ENCODE peak calls at places on chromosomes 5 and 9, in six cellular contexts. Z is HepG2, G is GM12892, M is GM12878, A is K562, Y is H1. N is an unnamed sample.
A peak's percentile ranks its signal among the peaks of the same experiment; 100 is the strongest.

GRCh38 chr5:5667136-5667554 is 244.7 kb downstream of the ICE1 start:
- DNase-seq in Z (no peak), G (no peak), M (no peak), A (no peak), Y (no peak), N (no peak)

GRCh38 chr9:91421987-91422765 is 1.5 kb downstream of the NFIL3 start:
- DNase-seq in Z (peak; percentile 40), G (no peak), M (no peak), A (no peak), Y (no peak), N (no peak)

GRCh38 chr5:135979510-135979909 is 24.7 kb upstream of the LECT2 start:
- DNase-seq in Z (no peak), G (no peak), M (no peak), A (no peak), Y (no peak), N (no peak)

GRCh38 chr5:82287625-82288024 is 9.5 kb upstream of the RPS23 start:
- DNase-seq in Z (no peak), G (no peak), M (no peak), A (no peak), Y (no peak), N (no peak)

GRCh38 chr9:101580076-101580475 is 14.7 kb downstream of the PPP3R2 start:
- DNase-seq in Z (no peak), G (no peak), M (no peak), A (no peak), Y (no peak), N (no peak)

GRCh38 chr9:27572566-27572917 is 739 bp downstream of the C9orf72 start:
- DNase-seq in Z (peak; percentile 30), G (no peak), M (no peak), A (peak; percentile 1), Y (no peak), N (no peak)

GRCh38 chr9:82035332-82035731 is 46.8 kb downstream of the SPATA31D1 start:
- DNase-seq in Z (no peak), G (no peak), M (no peak), A (no peak), Y (no peak), N (no peak)

GRCh38 chr5:152164860-152165259 is 240.2 kb upstream of the GLRA1 start:
- DNase-seq in Z (no peak), G (no peak), M (no peak), A (no peak), Y (no peak), N (no peak)

GRCh38 chr9:87892956-87893355 is 10.3 kb downstream of the SPATA31E1 start:
- DNase-seq in Z (no peak), G (no peak), M (no peak), A (no peak), Y (no peak), N (no peak)

GRCh38 chr9:104808030-104808614 is 44.2 kb downstream of the NIPSNAP3B start:
- DNase-seq in Z (no peak), G (no peak), M (no peak), A (no peak), Y (no peak), N (no peak)

GRCh38 chr5:99441235-99441634 is 512.4 kb upstream of the CHD1 start:
- DNase-seq in Z (no peak), G (no peak), M (no peak), A (no peak), Y (no peak), N (no peak)

GRCh38 chr5:77987331-77987730 is 211.2 kb upstream of the TBCA start:
- DNase-seq in Z (no peak), G (no peak), M (no peak), A (no peak), Y (no peak), N (no peak)

GRCh38 chr9:115957571-115957970 is 196.0 kb upstream of the PAPPA start:
- DNase-seq in Z (no peak), G (no peak), M (no peak), A (no peak), Y (no peak), N (no peak)

GRCh38 chr5:113232667-113233066 is 202.1 kb downstream of the TSSK1B start:
- DNase-seq in Z (no peak), G (no peak), M (no peak), A (no peak), Y (no peak), N (no peak)

GRCh38 chr9:132409828-132410528 is at the start of gene CFAP77:
- DNase-seq in Z (peak; percentile 10), G (peak; percentile 54), M (no peak), A (peak; percentile 44), Y (no peak), N (peak; percentile 64)
- TF ChIP-seq TAF1 in Z (no peak), G (no peak), M (no peak), A (no peak), Y (no peak), N (no peak)

DNA sequence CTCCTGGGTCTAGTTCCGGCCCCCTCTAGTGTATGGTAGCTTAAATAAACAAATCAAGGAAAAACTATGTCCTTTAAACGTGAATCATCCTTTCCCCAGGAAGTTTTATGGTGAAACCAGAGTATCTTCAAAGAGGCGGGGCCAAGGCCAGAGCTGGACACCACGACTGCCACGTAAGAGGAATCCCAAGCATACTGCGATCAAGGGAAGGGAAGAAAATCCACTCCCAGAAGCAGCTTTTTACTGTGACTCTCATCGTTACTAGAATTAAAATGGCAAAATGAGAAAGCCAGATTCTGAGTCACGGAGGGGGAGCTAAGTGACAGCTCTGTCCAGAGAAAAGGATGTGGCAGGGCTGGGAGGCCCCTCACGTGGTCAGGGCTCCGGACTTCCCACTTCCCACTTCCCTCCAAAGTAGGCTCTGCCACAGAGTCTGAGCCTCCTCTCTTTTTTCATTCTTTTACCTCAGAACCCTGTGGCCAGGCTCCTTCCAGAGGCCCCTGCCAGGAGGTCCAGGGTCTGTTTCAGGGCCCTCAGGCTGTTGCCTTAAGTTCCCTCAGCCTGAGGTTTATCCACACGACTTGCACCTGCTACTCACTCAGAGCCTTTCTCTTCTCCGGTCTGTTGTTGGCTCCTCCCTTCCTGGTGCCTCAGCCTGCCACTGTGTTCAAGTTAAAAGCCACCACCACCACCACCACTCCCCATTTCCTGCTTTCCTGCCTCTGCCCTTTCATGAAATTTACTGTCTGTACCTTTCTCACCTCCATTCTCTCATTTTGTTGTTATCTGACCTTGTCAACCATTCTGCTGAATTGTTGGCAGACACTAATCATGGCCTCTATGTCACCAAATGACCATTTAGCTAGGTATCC is 1.4 kb upstream of the GLRX start:
- DNase-seq in Z (peak; percentile 89), G (no peak), M (no peak), A (peak; percentile 45), Y (no peak), N (no peak)
- TF ChIP-seq POLR2A in Z (peak; percentile 76), G (peak; percentile 42), M (peak; percentile 67), A (no peak), Y (no peak), N (no peak)

GRCh38 chr9:113951032-113951372 is 74.9 kb downstream of the ZNF618 start:
- DNase-seq in Z (no peak), G (no peak), M (no peak), A (no peak), Y (no peak), N (no peak)

GRCh38 chr9:113955076-113955752 is 79.1 kb downstream of the ZNF618 start:
- DNase-seq in Z (no peak), G (no peak), M (no peak), A (no peak), Y (no peak), N (no peak)

GRCh38 chr9:113950195-113951031 is 74.3 kb downstream of the ZNF618 start:
- DNase-seq in Z (no peak), G (no peak), M (no peak), A (no peak), Y (no peak), N (no peak)

GRCh38 chr9:113952651-113953050 is 76.5 kb downstream of the ZNF618 start:
- DNase-seq in Z (no peak), G (no peak), M (no peak), A (no peak), Y (no peak), N (no peak)

DNA sequence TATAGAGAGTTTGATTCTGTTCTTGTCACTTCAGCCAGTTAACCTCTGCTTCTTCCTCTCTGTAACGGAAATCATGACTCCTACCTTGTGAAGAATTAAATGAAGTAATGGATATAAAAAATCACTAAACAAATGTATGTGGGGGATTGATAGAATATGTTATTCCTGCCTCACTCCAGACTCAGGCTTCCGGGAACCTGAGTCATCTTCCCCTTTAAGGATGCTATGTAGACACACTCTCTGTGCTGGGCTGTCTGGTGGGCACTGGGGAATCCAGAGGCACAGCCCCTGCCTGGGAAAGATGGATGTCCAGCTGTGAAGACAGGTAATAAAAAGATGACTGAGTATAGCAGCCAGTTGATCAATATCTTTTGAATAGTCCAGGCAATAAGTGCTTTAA is 77.4 kb downstream of the ZNF618 start:
- DNase-seq in Z (no peak), G (no peak), M (no peak), A (no peak), Y (no peak), N (no peak)
- TF ChIP-seq TAF1 in Z (no peak), G (no peak), M (no peak), A (no peak), Y (no peak), N (no peak)

DNA sequence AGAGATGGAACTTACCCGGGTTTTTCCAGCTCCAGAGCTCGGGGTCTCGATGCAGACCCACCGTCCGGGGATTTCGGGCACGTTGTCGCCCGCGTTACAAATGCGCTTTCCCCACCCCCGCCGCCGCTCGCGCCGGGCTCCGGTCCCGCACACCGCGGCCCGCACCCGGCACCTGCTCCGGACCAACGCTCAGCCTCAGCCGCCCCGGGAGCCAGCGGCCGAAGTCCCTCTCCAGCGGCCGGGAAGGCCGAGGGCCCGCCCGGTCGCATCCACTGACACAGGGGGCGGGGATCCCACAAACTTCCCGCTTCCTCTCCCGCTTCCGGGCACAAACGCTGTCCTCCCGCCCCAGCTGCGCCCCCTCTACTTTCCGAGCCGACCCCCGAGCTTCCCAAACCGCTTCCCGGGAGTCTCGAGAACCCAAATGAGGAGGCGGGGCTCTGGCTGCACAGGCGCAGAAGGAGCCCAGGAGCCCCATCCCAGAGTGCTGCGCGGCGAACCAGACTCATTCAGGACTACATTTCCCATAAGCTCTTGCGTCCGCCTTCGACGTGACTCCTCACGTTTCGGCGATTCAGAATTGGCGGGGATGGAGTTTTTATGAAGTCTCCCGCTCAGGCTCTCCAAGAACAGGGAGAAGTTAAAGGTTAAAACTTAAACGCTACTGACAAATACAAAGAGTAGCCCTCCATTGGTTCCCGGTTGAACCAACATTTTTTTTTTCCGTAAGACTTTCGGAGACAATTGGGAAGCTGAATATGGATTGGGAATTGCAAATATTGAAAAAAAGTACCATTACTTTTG is at the start of gene ZNF782:
- DNase-seq in Z (peak; percentile 93), G (peak; percentile 58), M (peak; percentile 60), A (peak; percentile 95), Y (peak; percentile 96), N (peak; percentile 62)
- TF ChIP-seq POLR2A in Z (peak; percentile 44), G (peak; percentile 41), M (peak; percentile 58), A (peak; percentile 77), Y (no peak), N (no peak)

GRCh38 chr5:149561848-149562247 is 10.6 kb upstream of the CSNK1A1 start:
- DNase-seq in Z (peak; percentile 36), G (no peak), M (no peak), A (no peak), Y (no peak), N (no peak)
- TF ChIP-seq TAF1 in Z (no peak), G (no peak), M (no peak), A (no peak), Y (no peak), N (no peak)

N was measured in GM12891.